ENCODE peak calls at places on chromosomes 3 and 15, in five cellular contexts. S is ovary, D is Peyer's patch, I is tibial nerve, P is suprapubic skin. K is an unnamed sample.

GRCh38 chr3:119293761-119294401 is at the start of gene ARHGAP31:
- DNase-seq in S (peak), D (peak), I (peak), P (peak), K (peak)

GRCh38 chr3:53715815-53716483 is 130.3 kb downstream of the CHDH start:
- DNase-seq in S (no peak), D (no peak), I (no peak), P (no peak), K (no peak)

GRCh38 chr15:51314391-51315337 is 23.7 kb downstream of the CYP19A1 start:
- DNase-seq in S (no peak), D (no peak), I (peak), P (no peak), K (no peak)

GRCh38 chr15:32936283-32936918 is 218.6 kb downstream of the GREM1 start:
- DNase-seq in S (no peak), D (no peak), I (peak), P (no peak), K (no peak)

GRCh38 chr3:114143817-114144216 is 35.0 kb downstream of the DRD3 start:
- DNase-seq in S (no peak), D (no peak), I (no peak), P (no peak), K (no peak)

GRCh38 chr15:43975326-43975725 is 148.5 kb downstream of the WDR76 start:
- DNase-seq in S (no peak), D (no peak), I (no peak), P (no peak), K (no peak)

GRCh38 chr3:149713730-149714654 is 38.3 kb downstream of the COMMD2 start:
- DNase-seq in S (no peak), D (no peak), I (no peak), P (no peak), K (no peak)

GRCh38 chr3:69250014-69250413 is 127.6 kb upstream of the LMOD3 start:
- DNase-seq in S (no peak), D (no peak), I (no peak), P (no peak), K (no peak)

GRCh38 chr3:9781978-9782575 is 10.2 kb downstream of the TADA3 start:
- DNase-seq in S (no peak), D (no peak), I (no peak), P (no peak), K (no peak)

GRCh38 chr3:184337981-184338380 is 581 bp downstream of the FAM131A start:
- DNase-seq in S (no peak), D (no peak), I (no peak), P (no peak), K (no peak)

GRCh38 chr3:152362086-152362485 is 93.4 kb downstream of the MBNL1 start:
- DNase-seq in S (no peak), D (no peak), I (no peak), P (no peak), K (no peak)

GRCh38 chr3:101890716-101891115 is 41.4 kb downstream of the NFKBIZ start:
- DNase-seq in S (no peak), D (no peak), I (no peak), P (no peak), K (no peak)

GRCh38 chr3:71103430-71103881 is 480.1 kb downstream of the FOXP1 start:
- DNase-seq in S (peak), D (no peak), I (peak), P (peak), K (no peak)

GRCh38 chr3:138824114-138824506 is 10.6 kb downstream of the PIK3CB start:
- DNase-seq in S (no peak), D (no peak), I (no peak), P (no peak), K (no peak)

GRCh38 chr3:127039719-127040118 is 56.8 kb downstream of the PLXNA1 start:
- DNase-seq in S (no peak), D (no peak), I (no peak), P (peak), K (no peak)

GRCh38 chr3:17078885-17079465 is 194.2 kb downstream of the PLCL2 start:
- DNase-seq in S (no peak), D (no peak), I (no peak), P (no peak), K (no peak)

GRCh38 chr15:57218826-57219576 is 157.3 kb upstream of the CGNL1 start:
- DNase-seq in S (no peak), D (no peak), I (no peak), P (no peak), K (no peak)

GRCh38 chr3:63656791-63657190 is 4.3 kb downstream of the SNTN start:
- DNase-seq in S (no peak), D (no peak), I (no peak), P (no peak), K (no peak)

DNA sequence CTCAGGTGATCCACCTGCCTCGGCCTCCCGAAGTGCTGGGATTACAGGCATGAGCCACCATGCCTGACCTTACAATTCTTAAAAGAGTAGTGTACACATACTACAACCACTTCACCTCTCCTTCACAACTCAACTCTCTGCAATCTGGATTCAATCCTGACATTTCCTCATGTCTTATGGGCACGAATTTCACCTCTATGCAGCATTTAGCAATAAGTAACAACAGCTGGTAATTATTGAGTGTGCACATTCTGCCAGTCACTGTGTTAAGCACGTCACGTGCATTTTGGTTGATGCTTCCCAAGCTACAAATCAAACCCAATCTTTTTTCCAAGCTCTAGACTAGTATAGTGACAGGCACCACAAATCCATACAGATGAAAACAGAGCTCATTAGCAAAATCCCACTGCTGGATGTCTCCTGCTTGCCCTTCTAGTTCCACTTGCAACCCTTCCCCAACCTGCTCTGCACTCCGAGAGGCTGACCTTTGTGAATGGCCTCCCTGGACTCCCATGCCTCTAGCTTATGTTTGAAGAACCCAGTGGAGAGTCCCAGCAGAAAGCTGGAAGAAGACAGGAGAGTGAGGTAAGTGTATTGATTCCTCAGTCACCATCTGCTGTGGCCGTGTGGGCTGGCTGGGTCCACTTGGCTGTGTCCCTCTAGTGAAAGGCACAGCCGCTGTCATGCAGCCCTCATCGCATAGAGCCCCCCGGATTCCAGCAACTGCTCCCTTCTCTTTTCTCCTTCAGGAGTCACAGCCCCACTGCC is 176.5 kb downstream of the MEX3B start:
- DNase-seq in S (no peak), D (no peak), I (no peak), P (no peak), K (no peak)
- TF ChIP-seq POLR2A in S (no peak), D (no peak), I (no peak), P (no peak), K (no peak)

DNA sequence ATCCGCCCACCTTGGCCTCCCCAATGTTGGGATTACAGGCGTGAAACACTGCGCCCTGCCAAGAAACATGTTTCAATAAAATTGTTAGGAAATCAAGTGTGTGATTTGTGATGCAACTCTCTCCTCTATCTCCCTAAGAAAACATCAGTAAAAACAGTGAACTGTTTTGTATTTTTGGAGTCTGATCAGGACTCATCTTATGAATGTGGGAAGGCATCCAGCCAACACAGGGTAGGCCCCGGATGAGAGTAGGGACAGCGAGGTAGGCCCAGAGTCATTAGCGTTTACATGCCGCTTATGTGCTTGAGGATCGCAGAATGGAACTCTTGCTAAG is 884 bp upstream of the GLYCTK start:
- DNase-seq in S (peak), D (no peak), I (no peak), P (no peak), K (peak)
- TF ChIP-seq POLR2A in S (no peak), D (no peak), I (no peak), P (no peak), K (no peak)

DNA sequence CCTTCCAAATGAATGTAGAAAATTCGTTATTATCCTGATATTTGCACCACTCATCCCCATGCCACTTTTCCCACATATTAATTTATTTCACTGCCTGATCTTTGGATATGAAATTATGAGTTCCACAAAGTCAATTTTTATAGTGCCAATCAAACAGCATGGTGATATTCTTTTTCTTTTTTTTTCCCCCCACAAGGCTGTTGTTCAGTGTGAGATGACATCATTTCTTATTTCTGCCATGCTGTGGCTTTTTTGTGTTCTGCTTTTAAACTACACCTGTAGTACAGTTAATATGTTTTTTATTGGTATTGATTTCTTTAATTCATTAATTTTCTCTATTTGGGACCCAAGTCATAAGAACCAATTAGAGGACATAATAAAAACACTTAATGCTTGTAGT is 14.6 kb downstream of the MYNN start:
- DNase-seq in S (no peak), D (no peak), I (no peak), P (no peak), K (no peak)
- TF ChIP-seq POLR2A in S (no peak), D (no peak), I (no peak), P (no peak), K (no peak)

GRCh38 chr3:58563386-58564035 is 13.7 kb downstream of the FAM107A start:
- DNase-seq in S (no peak), D (no peak), I (no peak), P (no peak), K (no peak)
- TF ChIP-seq POLR2A in S (no peak), D (no peak), I (no peak), P (no peak), K (no peak)

GRCh38 chr3:100766069-100766468 is 56.8 kb downstream of the TFG start:
- DNase-seq in S (no peak), D (no peak), I (no peak), P (no peak), K (no peak)

GRCh38 chr3:100775669-100776068 is 66.4 kb downstream of the TFG start:
- DNase-seq in S (no peak), D (no peak), I (no peak), P (no peak), K (no peak)

GRCh38 chr3:100765437-100765975 is 56.2 kb downstream of the TFG start:
- DNase-seq in S (no peak), D (no peak), I (no peak), P (no peak), K (no peak)

DNA sequence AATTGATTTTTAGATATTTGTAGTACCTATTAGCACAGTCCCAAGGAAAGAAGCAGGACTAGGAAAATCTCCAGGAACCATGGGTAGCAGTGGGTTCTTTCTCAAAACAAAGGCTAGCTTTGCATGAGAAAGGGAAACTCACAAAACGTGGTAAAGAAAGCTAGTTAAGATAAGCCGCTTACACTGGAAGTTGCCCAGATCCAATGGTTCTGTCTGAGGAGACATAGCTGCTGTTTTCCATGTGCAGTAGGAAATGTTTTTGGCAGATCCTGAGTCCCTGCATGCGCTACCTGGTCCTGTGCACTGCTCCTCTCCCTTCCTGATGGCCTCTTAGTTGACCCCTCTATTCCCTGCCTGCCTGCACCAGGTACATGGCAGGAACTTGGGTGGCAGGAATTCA is 60.4 kb downstream of the TFG start:
- DNase-seq in S (no peak), D (no peak), I (no peak), P (no peak), K (no peak)
- TF ChIP-seq POLR2A in S (no peak), D (no peak), I (no peak), P (no peak), K (no peak)

DNA sequence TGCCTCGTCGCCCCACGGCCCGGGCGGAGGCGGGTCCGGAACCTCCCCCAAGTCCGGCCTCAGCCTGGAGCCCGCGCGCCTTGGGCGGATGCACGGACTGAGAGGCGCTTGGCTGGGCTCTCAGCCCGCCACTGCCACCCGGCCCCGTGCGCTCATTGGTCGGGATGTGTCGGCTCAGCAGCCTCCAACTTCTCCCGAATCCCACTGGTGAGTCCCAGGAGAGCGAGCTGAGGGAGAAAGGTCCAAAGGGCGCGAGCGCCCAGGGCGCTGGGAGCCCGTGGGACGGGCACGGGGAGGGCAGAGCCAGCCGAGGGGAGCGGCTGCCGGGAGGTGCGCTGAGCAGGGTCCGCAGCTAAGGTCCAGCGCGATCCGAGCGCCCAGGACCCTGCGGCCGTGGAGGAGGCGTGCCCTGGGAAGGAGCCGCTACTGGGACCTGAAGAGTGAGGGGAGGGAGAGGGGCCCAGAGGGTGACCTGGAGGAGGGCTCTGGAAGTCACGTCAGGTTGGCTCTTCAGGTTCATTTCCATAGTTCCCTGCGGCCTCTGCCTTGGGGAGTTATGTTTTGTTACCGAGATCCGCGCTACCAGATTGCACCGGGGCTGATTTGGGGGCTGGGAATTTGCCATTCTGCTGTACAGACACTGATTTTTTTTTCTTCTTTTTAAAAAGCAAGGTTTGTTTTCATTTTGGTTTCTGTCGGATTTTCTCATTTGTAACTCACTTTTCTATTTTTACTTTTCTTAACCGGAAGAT is at the start of gene MME:
- DNase-seq in S (no peak), D (no peak), I (peak), P (peak), K (no peak)
- TF ChIP-seq POLR2A in S (no peak), D (peak), I (no peak), P (no peak), K (no peak)

GRCh38 chr3:169772951-169773816 is at the start of gene MYNN:
- DNase-seq in S (peak), D (peak), I (peak), P (peak), K (peak)
- TF ChIP-seq POLR2A in S (peak), D (peak), I (peak), P (peak), K (peak)

DNA sequence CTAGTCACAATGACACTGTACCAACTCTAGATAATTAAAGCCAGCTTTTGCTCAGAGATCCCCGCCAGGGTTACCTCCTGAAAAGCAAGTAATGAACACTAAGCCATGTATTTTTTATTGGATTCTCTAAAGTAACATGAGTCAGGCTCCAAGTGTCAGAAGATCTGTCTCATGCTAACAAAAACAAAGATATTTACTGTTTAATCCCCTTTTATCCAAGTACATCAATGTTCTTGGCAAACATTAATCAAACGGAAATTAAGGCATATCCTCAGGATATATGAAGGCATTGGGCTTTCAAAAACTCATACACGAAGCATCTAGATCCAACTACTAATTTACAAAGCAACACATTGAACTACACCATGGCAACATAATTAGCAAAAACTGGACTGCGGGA is 37.2 kb downstream of the MYO5A start:
- DNase-seq in S (no peak), D (no peak), I (no peak), P (no peak), K (no peak)
- TF ChIP-seq POLR2A in S (no peak), D (no peak), I (no peak), P (no peak), K (no peak)

K was measured in breast epithelium.